ENCODE peak calls at places on chromosomes 13 and 19, in four cellular contexts. J is AG08395, A is GOT3, L is non-pigmented ciliary epithelial cell. B is an unnamed sample.

GRCh38 chr13:48511621-48512232 is 21.2 kb downstream of the RCBTB2 start:
- DNase-seq in J (no peak), A (no peak), L (no peak), B (no peak)

GRCh38 chr13:77184455-77184854 is 142.4 kb downstream of the MYCBP2 start:
- DNase-seq in J (no peak), A (no peak), L (no peak), B (no peak)

GRCh38 chr13:36981156-36981743 is 17.9 kb downstream of the ALG5 start:
- DNase-seq in J (peak; percentile 75), A (no peak), L (no peak), B (no peak)

GRCh38 chr19:10670876-10671804 is 17.0 kb downstream of the ILF3 start:
- DNase-seq in J (no peak), A (no peak), L (no peak), B (no peak)

GRCh38 chr13:110055089-110055488 is 251.9 kb downstream of the COL4A1 start:
- DNase-seq in J (peak; percentile 36), A (no peak), L (peak; percentile 42), B (no peak)

GRCh38 chr13:33205804-33206221 is 79.7 kb downstream of the STARD13 start:
- DNase-seq in J (no peak), A (no peak), L (no peak), B (no peak)

GRCh38 chr13:54232700-54233099 is 1204.1 kb downstream of the OLFM4 start:
- DNase-seq in J (no peak), A (no peak), L (no peak), B (no peak)

GRCh38 chr19:15293751-15294505 is 38.4 kb downstream of the BRD4 start:
- DNase-seq in J (no peak), A (no peak), L (no peak), B (no peak)

GRCh38 chr19:35828694-35829301 is 16.2 kb upstream of the PRODH2 start:
- DNase-seq in J (peak; percentile 79), A (peak; percentile 10), L (peak; percentile 19), B (peak; percentile 87)

GRCh38 chr19:53982056-53982455 is 9.4 kb upstream of the CACNG6 start:
- DNase-seq in J (no peak), A (no peak), L (no peak), B (peak; percentile 63)

B was measured in WTC11.